ENCODE peak calls at places on chromosomes 5 and 9, in four cellular contexts. D is activated B cell treated with CpG ODN at 0.5 μM for 24 hours, S is brain microvascular endothelial cell, J is GM06990. N is an unnamed sample.

GRCh38 chr5:132489871-132490483 is 596 bp downstream of the IRF1 start:
- DNase-seq in D (no peak), S (no peak), J (no peak), N (peak)

GRCh38 chr5:88551724-88552345 is 283.2 kb upstream of the TMEM161B start:
- DNase-seq in D (no peak), S (no peak), J (no peak), N (no peak)

GRCh38 chr5:64958757-64959391 is 190.1 kb downstream of the CWC27 start:
- DNase-seq in D (no peak), S (no peak), J (peak), N (no peak)

GRCh38 chr9:95429096-95429495 is 87.7 kb downstream of the PTCH1 start:
- DNase-seq in D (no peak), S (no peak), J (no peak), N (no peak)

GRCh38 chr9:93814561-93814960 is 140.6 kb downstream of the BARX1 start:
- DNase-seq in D (peak), S (no peak), J (no peak), N (no peak)

GRCh38 chr9:114452219-114453169 is 52.8 kb downstream of the WHRN start:
- DNase-seq in D (peak), S (no peak), J (peak), N (no peak)

GRCh38 chr5:60163762-60164161 is 270.2 kb upstream of the PDE4D start:
- DNase-seq in D (no peak), S (peak), J (no peak), N (no peak)

GRCh38 chr5:148540636-148541035 is 113.7 kb downstream of the HTR4 start:
- DNase-seq in D (no peak), S (no peak), J (no peak), N (no peak)

GRCh38 chr5:149037819-149038218 is 25.0 kb downstream of the SH3TC2 start:
- DNase-seq in D (no peak), S (no peak), J (no peak), N (no peak)

GRCh38 chr5:120372899-120373298 is 91.2 kb upstream of the PRR16 start:
- DNase-seq in D (no peak), S (peak), J (no peak), N (no peak)

GRCh38 chr5:155106221-155106620 is 92.7 kb downstream of the KIF4B start:
- DNase-seq in D (no peak), S (no peak), J (no peak), N (no peak)

GRCh38 chr5:148388692-148389091 is 4.9 kb downstream of the FBXO38 start:
- DNase-seq in D (no peak), S (no peak), J (no peak), N (no peak)

GRCh38 chr5:58466939-58467338 is 7.1 kb upstream of the PLK2 start:
- DNase-seq in D (no peak), S (peak), J (no peak), N (no peak)

GRCh38 chr5:91668261-91668660 is 285.1 kb upstream of the ARRDC3 start:
- DNase-seq in D (no peak), S (no peak), J (no peak), N (no peak)

GRCh38 chr5:105680858-105681257 is 1989.9 kb downstream of the EFNA5 start:
- DNase-seq in D (no peak), S (no peak), J (no peak), N (no peak)

GRCh38 chr5:96968074-96968473 is 32.2 kb downstream of the LNPEP start:
- DNase-seq in D (no peak), S (peak), J (no peak), N (no peak)

GRCh38 chr9:71242081-71242480 is 120.7 kb upstream of the TRPM3 start:
- DNase-seq in D (no peak), S (no peak), J (no peak), N (no peak)

GRCh38 chr9:135489188-135489918 is 9.8 kb downstream of the PPP1R26 start:
- DNase-seq in D (no peak), S (no peak), J (no peak), N (no peak)

GRCh38 chr5:77128411-77129061 is 41.5 kb upstream of the ZBED3 start:
- DNase-seq in D (no peak), S (no peak), J (no peak), N (no peak)

GRCh38 chr5:77133061-77133758 is 46.1 kb upstream of the ZBED3 start:
- DNase-seq in D (no peak), S (peak), J (no peak), N (no peak)

DNA sequence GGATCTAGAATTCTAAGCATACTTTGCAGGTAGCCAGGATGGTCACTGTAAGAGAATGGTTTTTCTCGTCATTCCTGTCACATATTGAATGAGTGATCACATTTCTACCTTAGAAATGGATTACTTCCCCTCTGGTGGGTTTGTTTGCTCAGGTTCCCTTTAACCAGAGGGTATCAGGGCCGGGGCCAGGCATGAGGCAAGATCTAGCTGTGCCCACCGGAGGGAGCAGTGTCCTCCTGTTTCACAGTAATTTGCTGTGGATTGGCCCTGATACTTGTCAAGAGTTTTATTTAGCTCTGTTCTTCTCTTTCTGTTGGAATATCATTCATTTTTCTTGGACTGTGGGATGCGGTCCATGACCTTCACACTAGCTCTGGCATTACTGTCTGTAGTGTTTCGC is 42.3 kb upstream of the ZBED3 start:
- DNase-seq in D (no peak), S (peak), J (no peak), N (no peak)
- TF ChIP-seq CTCF in D (no peak), S (peak), J (peak), N (no peak)

GRCh38 chr5:82597437-82597836 is 319.3 kb upstream of the RPS23 start:
- DNase-seq in D (no peak), S (no peak), J (no peak), N (no peak)
- TF ChIP-seq CTCF in D (no peak), S (peak), J (peak), N (no peak)

GRCh38 chr5:153623117-153623516 is 132.6 kb downstream of the GRIA1 start:
- DNase-seq in D (no peak), S (no peak), J (no peak), N (no peak)
- TF ChIP-seq CTCF in D (no peak), S (no peak), J (no peak), N (no peak)

GRCh38 chr9:129392093-129392541 is 214.1 kb upstream of the IER5L start:
- DNase-seq in D (no peak), S (no peak), J (no peak), N (no peak)
- TF ChIP-seq CTCF in D (no peak), S (no peak), J (no peak), N (no peak)

GRCh38 chr9:107852891-107853290 is 363.3 kb upstream of the KLF4 start:
- DNase-seq in D (no peak), S (no peak), J (no peak), N (no peak)

GRCh38 chr9:107853461-107853860 is 363.9 kb upstream of the KLF4 start:
- DNase-seq in D (no peak), S (no peak), J (no peak), N (no peak)

GRCh38 chr9:107855164-107855563 is 365.6 kb upstream of the KLF4 start:
- DNase-seq in D (no peak), S (no peak), J (no peak), N (no peak)

GRCh38 chr9:107858260-107858659 is 368.7 kb upstream of the KLF4 start:
- DNase-seq in D (no peak), S (no peak), J (no peak), N (no peak)

DNA sequence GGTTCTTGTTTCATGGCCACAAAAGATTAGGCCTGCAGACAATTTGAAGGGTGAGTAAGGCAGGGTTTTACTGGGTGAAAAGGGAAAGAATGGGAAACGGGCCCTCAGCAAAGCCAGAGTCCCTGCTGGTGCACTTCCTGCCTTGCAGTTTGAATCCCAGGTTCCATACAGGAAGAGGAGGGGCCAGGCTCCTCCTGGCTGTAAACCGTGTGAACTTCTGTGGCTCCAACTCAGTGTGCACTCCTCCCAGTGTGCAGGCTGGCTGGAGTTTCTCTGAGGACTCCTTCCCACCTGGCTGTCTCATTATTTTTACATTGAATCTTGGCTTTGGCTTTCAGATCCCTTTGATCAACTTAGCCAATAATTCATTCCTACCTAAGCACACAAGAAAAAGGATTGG is 367.1 kb upstream of the KLF4 start:
- DNase-seq in D (no peak), S (no peak), J (no peak), N (no peak)
- TF ChIP-seq CTCF in D (no peak), S (no peak), J (no peak), N (no peak)

GRCh38 chr9:89732295-89732951 is 127.6 kb downstream of the GADD45G start:
- DNase-seq in D (no peak), S (no peak), J (no peak), N (no peak)

GRCh38 chr9:89729954-89730530 is 125.2 kb downstream of the GADD45G start:
- DNase-seq in D (no peak), S (no peak), J (no peak), N (no peak)

GRCh38 chr9:89731262-89731980 is 126.6 kb downstream of the GADD45G start:
- DNase-seq in D (no peak), S (no peak), J (no peak), N (no peak)

GRCh38 chr9:89732952-89733349 is 128.1 kb downstream of the GADD45G start:
- DNase-seq in D (no peak), S (no peak), J (no peak), N (no peak)

GRCh38 chr9:89730715-89731114 is 125.9 kb downstream of the GADD45G start:
- DNase-seq in D (no peak), S (no peak), J (no peak), N (no peak)
- TF ChIP-seq CTCF in D (no peak), S (no peak), J (no peak), N (no peak)